ENCODE peak calls at places on chromosomes 13 and 19, in nine cellular contexts. V, R, G, M, D, H, E, J and K are unnamed samples.

GRCh38 chr13:77429320-77430142 is 102.6 kb upstream of the MYCBP2 start:
- DNase-seq in D (no peak), V (no peak), J (no peak), G (no peak), E (no peak), M (no peak), R (no peak), H (no peak), K (no peak)

GRCh38 chr19:5321851-5322681 is 18.5 kb downstream of the PTPRS start:
- DNase-seq in G (no peak), H (no peak), R (no peak), D (peak; percentile 62), J (no peak), M (peak; percentile 38), V (peak; percentile 50), E (no peak), K (no peak)

GRCh38 chr13:74074723-74075122 is 59.5 kb downstream of the KLF12 start:
- DNase-seq in V (no peak), H (no peak), M (no peak), G (no peak), E (peak; percentile 66), D (peak; percentile 11), J (no peak), R (no peak), K (no peak)

GRCh38 chr13:114110091-114110829 is 22.2 kb downstream of the RASA3 start:
- DNase-seq in D (peak; percentile 68), R (no peak), H (no peak), V (no peak), M (no peak), G (no peak), J (no peak), E (no peak), K (no peak)

GRCh38 chr13:75550159-75550567 is 572 bp downstream of the UCHL3 start:
- DNase-seq in R (no peak), M (no peak), G (peak; percentile 56), V (peak; percentile 43), J (peak; percentile 48), E (peak; percentile 70), D (no peak), H (no peak), K (peak; percentile 52)

GRCh38 chr13:40352385-40352778 is 314.1 kb downstream of the FOXO1 start:
- DNase-seq in J (no peak), G (no peak), E (peak; percentile 53), H (peak; percentile 18), D (peak; percentile 87), V (no peak), M (no peak), R (no peak), K (peak; percentile 37)

GRCh38 chr13:23087884-23088283 is 92.9 kb upstream of the SGCG start:
- DNase-seq in V (peak; percentile 28), M (no peak), R (no peak), G (peak; percentile 35), E (peak; percentile 39), J (no peak), H (no peak), D (no peak), K (no peak)

GRCh38 chr19:33365676-33366075 is 7.8 kb upstream of the CEBPG start:
- DNase-seq in E (no peak), R (no peak), M (no peak), D (no peak), V (no peak), G (no peak), H (no peak), J (no peak), K (no peak)

GRCh38 chr19:50843205-50843604 is 9.8 kb upstream of the KLK15 start:
- DNase-seq in D (no peak), R (no peak), J (no peak), H (no peak), M (no peak), E (no peak), G (no peak), V (no peak), K (no peak)

GRCh38 chr19:38912600-38913514 is 871 bp upstream of the CCER2 start:
- DNase-seq in G (no peak), M (no peak), J (no peak), R (no peak), E (no peak), D (no peak), V (no peak), H (no peak), K (no peak)

GRCh38 chr13:109610517-109610916 is 175.9 kb downstream of the IRS2 start:
- DNase-seq in M (peak; percentile 35), R (no peak), V (peak; percentile 27), H (peak; percentile 37), D (peak; percentile 70), J (no peak), G (peak; percentile 3), E (peak; percentile 23), K (no peak)

GRCh38 chr19:19155495-19156219 is 14.4 kb downstream of the MEF2B start:
- DNase-seq in J (no peak), G (no peak), M (no peak), R (no peak), H (no peak), E (no peak), V (no peak), D (no peak), K (no peak)

GRCh38 chr13:113205428-113205931 is 3.0 kb downstream of the PCID2 start:
- DNase-seq in V (no peak), D (no peak), R (no peak), M (no peak), H (no peak), E (peak; percentile 53), J (no peak), G (no peak), K (no peak)

GRCh38 chr13:34437873-34438272 is 504.2 kb upstream of the NBEA start:
- DNase-seq in M (no peak), G (no peak), V (no peak), D (no peak), R (no peak), J (no peak), E (no peak), H (no peak), K (no peak)

GRCh38 chr19:38850976-38851621 is 1.3 kb upstream of the HNRNPL start:
- DNase-seq in M (peak; percentile 44), V (no peak), J (no peak), R (no peak), D (peak; percentile 78), G (no peak), E (no peak), H (peak; percentile 39), K (no peak)

GRCh38 chr19:37845932-37846331 is 60.5 kb downstream of the WDR87 start:
- DNase-seq in D (no peak), J (no peak), G (no peak), H (no peak), R (no peak), E (no peak), V (no peak), M (no peak), K (no peak)

DNA sequence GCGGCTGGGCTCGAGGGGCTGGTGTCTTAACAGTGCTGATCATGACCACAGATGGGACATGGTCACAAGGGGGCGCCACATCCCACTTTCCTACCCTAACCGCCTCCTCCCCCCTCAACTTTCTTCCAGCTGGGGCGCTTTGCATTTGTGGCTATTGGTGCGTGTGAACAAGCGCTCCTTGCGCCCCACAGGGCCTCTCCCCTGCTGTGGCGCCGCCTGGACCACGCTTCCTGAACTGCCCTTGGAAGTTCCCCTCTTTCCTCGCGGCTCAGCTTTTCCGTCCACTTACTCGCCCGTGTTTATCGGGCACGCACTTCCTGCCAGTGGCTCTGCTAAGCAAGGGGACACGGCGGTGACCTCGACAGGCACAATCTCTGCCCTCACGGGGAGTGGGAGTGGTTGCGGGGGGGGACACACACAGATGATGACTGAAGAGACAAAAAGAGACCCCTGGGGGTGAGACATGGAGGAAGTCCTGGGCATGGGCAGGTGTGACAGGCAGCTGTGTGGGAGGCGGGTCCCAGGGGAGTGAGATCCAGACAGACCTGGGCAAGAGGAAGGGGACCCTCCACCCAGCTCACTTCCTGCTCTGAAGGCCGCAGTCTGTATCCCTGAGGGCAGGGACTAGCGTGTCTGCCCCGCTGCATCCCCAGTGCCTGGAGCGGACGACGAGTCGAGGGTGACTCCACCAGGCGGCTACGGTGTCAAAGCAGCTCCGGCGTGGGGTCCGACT is 40.3 kb downstream of the ZNF787 start:
- DNase-seq in E (peak; percentile 87), V (peak; percentile 73), G (peak; percentile 39), D (peak; percentile 94), R (peak; percentile 14), M (peak; percentile 76), J (peak; percentile 37), H (peak; percentile 86), K (peak; percentile 25)
- H3K4me3 ChIP-seq in E (peak overlapping the region; percentile 54), V (peak overlapping the region; percentile 31), G (no peak overlapping the region), D (peak overlapping the region; percentile 5), R (peak overlapping the region; percentile 57), M (peak overlapping the region; percentile 56), J (peak overlapping the region; percentile 49), H (peak overlapping the region; percentile 54), K (peak overlapping the region; percentile 49)

GRCh38 chr13:73059460-73060250 is 850 bp downstream of the KLF5 start:
- DNase-seq in R (no peak), H (peak; percentile 55), M (peak; percentile 44), G (no peak), V (peak; percentile 69), J (no peak), E (no peak), D (peak; percentile 73), K (no peak)

GRCh38 chr13:73058741-73059459 is at the start of gene KLF5:
- DNase-seq in R (peak; percentile 68), H (peak; percentile 96), D (peak; percentile 99), V (peak; percentile 98), G (peak; percentile 94), J (peak; percentile 77), E (peak; percentile 94), M (peak; percentile 95), K (peak; percentile 77)

GRCh38 chr13:73056054-73056962 is 2.5 kb upstream of the KLF5 start:
- DNase-seq in V (no peak), D (no peak), M (no peak), G (peak; percentile 79), R (no peak), J (no peak), H (no peak), E (peak; percentile 88), K (peak; percentile 51)

GRCh38 chr13:73058432-73058740 is 419 bp upstream of the KLF5 start:
- DNase-seq in M (no peak), H (no peak), D (no peak), G (no peak), R (no peak), E (no peak), V (no peak), J (no peak), K (no peak)

GRCh38 chr13:73057284-73058025 is 1.4 kb upstream of the KLF5 start:
- DNase-seq in E (no peak), M (no peak), H (no peak), R (no peak), D (no peak), J (no peak), V (no peak), G (no peak), K (no peak)
- H3K4me3 ChIP-seq in E (no peak overlapping the region), M (no peak overlapping the region), H (no peak overlapping the region), R (peak overlapping the region; percentile 91), D (peak overlapping the region; percentile 74), J (no peak overlapping the region), V (no peak overlapping the region), G (peak overlapping the region; percentile 75), K (no peak overlapping the region)

GRCh38 chr19:16519230-16519687 is 23.0 kb downstream of the CHERP start:
- DNase-seq in R (no peak), J (no peak), E (no peak), M (no peak), D (no peak), H (no peak), V (no peak), G (no peak), K (no peak)
- H3K4me3 ChIP-seq in R (no peak overlapping the region), J (no peak overlapping the region), E (no peak overlapping the region), M (no peak overlapping the region), D (no peak overlapping the region), H (no peak overlapping the region), V (no peak overlapping the region), G (no peak overlapping the region), K (no peak overlapping the region)

GRCh38 chr19:1970003-1970805 is 29.2 kb downstream of the CSNK1G2 start:
- DNase-seq in G (no peak), D (peak; percentile 41), M (no peak), E (no peak), H (no peak), R (no peak), J (no peak), V (no peak), K (no peak)
- H3K4me3 ChIP-seq in G (no peak overlapping the region), D (no peak overlapping the region), M (no peak overlapping the region), E (no peak overlapping the region), H (no peak overlapping the region), R (no peak overlapping the region), J (no peak overlapping the region), V (no peak overlapping the region), K (no peak overlapping the region)